ENCODE peak calls at places on chromosomes 4 and X, in five cellular contexts. I is stimulated activated CD8-positive, alpha-beta memory T cell treated with anti-CD3 and anti-CD28 coated beads, Interleukin-4, amount 100 ng/mL, for 48 hours; N is BJ; H is activated CD8-positive, alpha-beta memory T cell treated with anti-CD3 and anti-CD28 coated beads, Interleukin-2, amount 50 U/mL, for 4 hours; O is effector CD4-positive, alpha-beta T cell. J is an unnamed sample.
A peak's percentile ranks its signal among the peaks of the same experiment; 100 is the strongest.

GRCh38 chr4:101103381-101104142 is 243.8 kb downstream of the PPP3CA start:
- DNase-seq in H (no peak), O (no peak), N (no peak), I (no peak), J (no peak)

GRCh38 chr4:3790006-3790561 is 23.9 kb downstream of the ADRA2C start:
- DNase-seq in I (no peak), H (no peak), O (no peak), N (no peak), J (no peak)

GRCh38 chr4:22634541-22635181 is 58.1 kb upstream of the GBA3 start:
- DNase-seq in O (no peak), I (no peak), H (no peak), N (no peak), J (no peak)

GRCh38 chr4:107035711-107036601 is at the start of gene DKK2:
- DNase-seq in H (no peak), O (no peak), I (peak; percentile 27), N (no peak), J (peak; percentile 5)

GRCh38 chr4:14222630-14223029 is 595.1 kb upstream of the BOD1L1 start:
- DNase-seq in N (no peak), O (no peak), I (no peak), H (no peak), J (no peak)

GRCh38 chr4:105957680-105958079 is 62.4 kb downstream of the NPNT start:
- DNase-seq in O (no peak), N (no peak), I (no peak), H (no peak), J (no peak)

GRCh38 chrX:149830192-149830873 is 48.6 kb downstream of the MAGEA9 start:
- DNase-seq in N (no peak), I (peak; percentile 31), O (no peak), H (no peak), J (no peak)

GRCh38 chr4:102352774-102353173 is 7.5 kb upstream of the SLC39A8 start:
- DNase-seq in I (no peak), H (no peak), O (no peak), N (no peak), J (no peak)

GRCh38 chr4:137558951-137559350 is 26.7 kb upstream of the PCDH18 start:
- DNase-seq in H (no peak), I (no peak), O (no peak), N (no peak), J (no peak)

GRCh38 chr4:122930877-122931276 is 8.5 kb upstream of the NUDT6 start:
- DNase-seq in O (no peak), H (no peak), I (no peak), N (no peak), J (no peak)

GRCh38 chrX:102339312-102340298 is 92.6 kb downstream of the NXF2 start:
- DNase-seq in O (peak; percentile 1), N (no peak), I (peak; percentile 22), H (no peak), J (no peak)

GRCh38 chr4:166279261-166279660 is 406.2 kb downstream of the TLL1 start:
- DNase-seq in N (no peak), O (no peak), H (no peak), I (no peak), J (no peak)

GRCh38 chr4:80197601-80198444 is 520 bp downstream of the PRDM8 start:
- DNase-seq in H (no peak), N (no peak), O (no peak), I (no peak), J (no peak)